ENCODE peak calls at places on chromosomes 7 and 10, in eight cellular contexts. One of them, this sample, is unnamed.
A peak's percentile ranks its signal among the peaks of the same experiment; 100 is the strongest.

GRCh38 chr10:72173267-72173634 is 42.6 kb upstream of the ANAPC16 start:
- DNase-seq in MV-4-11: peak; percentile 14
- DNase-seq in fibroblast of gingiva: no peak
- DNase-seq in thyroid gland: peak; percentile 11
- DNase-seq in HCT116: no peak
- DNase-seq in mucosa of descending colon: no peak
- DNase-seq in esophagus squamous epithelium: no peak
- DNase-seq in activated CD8-positive, alpha-beta memory T cell treated with anti-CD3 and anti-CD28 coated beads, Interleukin-2, amount 10 ng/mL, durations not matched to agents 7 days and 5 days: no peak
- DNase-seq in this sample: no peak

GRCh38 chr7:104328970-104329825 is 795 bp downstream of the LHFPL3 start:
- DNase-seq in MV-4-11: no peak
- DNase-seq in fibroblast of gingiva: no peak
- DNase-seq in thyroid gland: no peak
- DNase-seq in HCT116: no peak
- DNase-seq in mucosa of descending colon: peak; percentile 34
- DNase-seq in esophagus squamous epithelium: no peak
- DNase-seq in activated CD8-positive, alpha-beta memory T cell treated with anti-CD3 and anti-CD28 coated beads, Interleukin-2, amount 10 ng/mL, durations not matched to agents 7 days and 5 days: no peak
- DNase-seq in this sample: no peak

GRCh38 chr10:97361050-97361901 is 26.7 kb upstream of the FRAT2 start:
- DNase-seq in MV-4-11: no peak
- DNase-seq in fibroblast of gingiva: no peak
- DNase-seq in thyroid gland: no peak
- DNase-seq in HCT116: no peak
- DNase-seq in mucosa of descending colon: no peak
- DNase-seq in esophagus squamous epithelium: no peak
- DNase-seq in activated CD8-positive, alpha-beta memory T cell treated with anti-CD3 and anti-CD28 coated beads, Interleukin-2, amount 10 ng/mL, durations not matched to agents 7 days and 5 days: no peak
- DNase-seq in this sample: no peak

GRCh38 chr10:5685764-5686240 is 1.2 kb downstream of the TASOR2 start:
- DNase-seq in MV-4-11: no peak
- DNase-seq in fibroblast of gingiva: no peak
- DNase-seq in thyroid gland: no peak
- DNase-seq in HCT116: no peak
- DNase-seq in mucosa of descending colon: no peak
- DNase-seq in esophagus squamous epithelium: no peak
- DNase-seq in activated CD8-positive, alpha-beta memory T cell treated with anti-CD3 and anti-CD28 coated beads, Interleukin-2, amount 10 ng/mL, durations not matched to agents 7 days and 5 days: no peak
- DNase-seq in this sample: no peak

GRCh38 chr10:114320249-114321116 is 81.4 kb downstream of the VWA2 start:
- DNase-seq in MV-4-11: no peak
- DNase-seq in fibroblast of gingiva: no peak
- DNase-seq in thyroid gland: peak; percentile 93
- DNase-seq in HCT116: peak; percentile 100
- DNase-seq in mucosa of descending colon: no peak
- DNase-seq in esophagus squamous epithelium: no peak
- DNase-seq in activated CD8-positive, alpha-beta memory T cell treated with anti-CD3 and anti-CD28 coated beads, Interleukin-2, amount 10 ng/mL, durations not matched to agents 7 days and 5 days: no peak
- DNase-seq in this sample: no peak

GRCh38 chr7:45469103-45469502 is 105.1 kb upstream of the ADCY1 start:
- DNase-seq in MV-4-11: no peak
- DNase-seq in fibroblast of gingiva: no peak
- DNase-seq in thyroid gland: no peak
- DNase-seq in HCT116: no peak
- DNase-seq in mucosa of descending colon: no peak
- DNase-seq in esophagus squamous epithelium: no peak
- DNase-seq in activated CD8-positive, alpha-beta memory T cell treated with anti-CD3 and anti-CD28 coated beads, Interleukin-2, amount 10 ng/mL, durations not matched to agents 7 days and 5 days: no peak
- DNase-seq in this sample: no peak

GRCh38 chr10:78450807-78451485 is 417.3 kb downstream of the RPS24 start:
- DNase-seq in MV-4-11: no peak
- DNase-seq in fibroblast of gingiva: no peak
- DNase-seq in thyroid gland: no peak
- DNase-seq in HCT116: no peak
- DNase-seq in mucosa of descending colon: no peak
- DNase-seq in esophagus squamous epithelium: no peak
- DNase-seq in activated CD8-positive, alpha-beta memory T cell treated with anti-CD3 and anti-CD28 coated beads, Interleukin-2, amount 10 ng/mL, durations not matched to agents 7 days and 5 days: no peak
- DNase-seq in this sample: no peak

GRCh38 chr7:98254516-98254915 is 2.5 kb upstream of the TECPR1 start:
- DNase-seq in MV-4-11: no peak
- DNase-seq in fibroblast of gingiva: no peak
- DNase-seq in thyroid gland: no peak
- DNase-seq in HCT116: no peak
- DNase-seq in mucosa of descending colon: no peak
- DNase-seq in esophagus squamous epithelium: no peak
- DNase-seq in activated CD8-positive, alpha-beta memory T cell treated with anti-CD3 and anti-CD28 coated beads, Interleukin-2, amount 10 ng/mL, durations not matched to agents 7 days and 5 days: no peak
- DNase-seq in this sample: no peak

GRCh38 chr10:49143249-49143648 is 9.4 kb upstream of the FAM170B start:
- DNase-seq in MV-4-11: no peak
- DNase-seq in fibroblast of gingiva: no peak
- DNase-seq in thyroid gland: no peak
- DNase-seq in HCT116: no peak
- DNase-seq in mucosa of descending colon: no peak
- DNase-seq in esophagus squamous epithelium: no peak
- DNase-seq in activated CD8-positive, alpha-beta memory T cell treated with anti-CD3 and anti-CD28 coated beads, Interleukin-2, amount 10 ng/mL, durations not matched to agents 7 days and 5 days: peak; percentile 8
- DNase-seq in this sample: no peak

GRCh38 chr10:24307696-24308476 is 98.9 kb downstream of the KIAA1217 start:
- DNase-seq in MV-4-11: no peak
- DNase-seq in fibroblast of gingiva: no peak
- DNase-seq in thyroid gland: peak; percentile 70
- DNase-seq in HCT116: no peak
- DNase-seq in mucosa of descending colon: no peak
- DNase-seq in esophagus squamous epithelium: no peak
- DNase-seq in activated CD8-positive, alpha-beta memory T cell treated with anti-CD3 and anti-CD28 coated beads, Interleukin-2, amount 10 ng/mL, durations not matched to agents 7 days and 5 days: no peak
- DNase-seq in this sample: no peak

GRCh38 chr10:122419890-122420623 is 34.4 kb upstream of the ARMS2 start:
- DNase-seq in MV-4-11: no peak
- DNase-seq in fibroblast of gingiva: peak; percentile 81
- DNase-seq in thyroid gland: no peak
- DNase-seq in HCT116: no peak
- DNase-seq in mucosa of descending colon: no peak
- DNase-seq in esophagus squamous epithelium: no peak
- DNase-seq in activated CD8-positive, alpha-beta memory T cell treated with anti-CD3 and anti-CD28 coated beads, Interleukin-2, amount 10 ng/mL, durations not matched to agents 7 days and 5 days: no peak
- DNase-seq in this sample: no peak

GRCh38 chr7:105691029-105691691 is 109.9 kb upstream of the EFCAB10 start:
- DNase-seq in MV-4-11: peak; percentile 45
- DNase-seq in fibroblast of gingiva: peak; percentile 86
- DNase-seq in thyroid gland: peak; percentile 40
- DNase-seq in HCT116: no peak
- DNase-seq in mucosa of descending colon: no peak
- DNase-seq in esophagus squamous epithelium: no peak
- DNase-seq in activated CD8-positive, alpha-beta memory T cell treated with anti-CD3 and anti-CD28 coated beads, Interleukin-2, amount 10 ng/mL, durations not matched to agents 7 days and 5 days: peak; percentile 78
- DNase-seq in this sample: no peak

GRCh38 chr10:75971402-75972211 is 540.2 kb downstream of the LRMDA start:
- DNase-seq in MV-4-11: peak; percentile 83
- DNase-seq in fibroblast of gingiva: peak; percentile 79
- DNase-seq in thyroid gland: no peak
- DNase-seq in HCT116: no peak
- DNase-seq in mucosa of descending colon: no peak
- DNase-seq in esophagus squamous epithelium: no peak
- DNase-seq in activated CD8-positive, alpha-beta memory T cell treated with anti-CD3 and anti-CD28 coated beads, Interleukin-2, amount 10 ng/mL, durations not matched to agents 7 days and 5 days: no peak
- DNase-seq in this sample: peak; percentile 85

GRCh38 chr7:1858435-1859265 is 188.6 kb downstream of the ELFN1 start:
- DNase-seq in MV-4-11: no peak
- DNase-seq in fibroblast of gingiva: no peak
- DNase-seq in thyroid gland: no peak
- DNase-seq in HCT116: no peak
- DNase-seq in mucosa of descending colon: peak; percentile 36
- DNase-seq in esophagus squamous epithelium: no peak
- DNase-seq in activated CD8-positive, alpha-beta memory T cell treated with anti-CD3 and anti-CD28 coated beads, Interleukin-2, amount 10 ng/mL, durations not matched to agents 7 days and 5 days: no peak
- DNase-seq in this sample: no peak

GRCh38 chr7:138204285-138204988 is 128.2 kb downstream of the AKR1D1 start:
- DNase-seq in MV-4-11: no peak
- DNase-seq in fibroblast of gingiva: no peak
- DNase-seq in thyroid gland: no peak
- DNase-seq in HCT116: no peak
- DNase-seq in mucosa of descending colon: no peak
- DNase-seq in esophagus squamous epithelium: no peak
- DNase-seq in activated CD8-positive, alpha-beta memory T cell treated with anti-CD3 and anti-CD28 coated beads, Interleukin-2, amount 10 ng/mL, durations not matched to agents 7 days and 5 days: no peak
- DNase-seq in this sample: no peak

GRCh38 chr10:75679546-75679945 is 248.1 kb downstream of the LRMDA start:
- DNase-seq in MV-4-11: no peak
- DNase-seq in fibroblast of gingiva: peak; percentile 8
- DNase-seq in thyroid gland: no peak
- DNase-seq in HCT116: no peak
- DNase-seq in mucosa of descending colon: no peak
- DNase-seq in esophagus squamous epithelium: no peak
- DNase-seq in activated CD8-positive, alpha-beta memory T cell treated with anti-CD3 and anti-CD28 coated beads, Interleukin-2, amount 10 ng/mL, durations not matched to agents 7 days and 5 days: no peak
- DNase-seq in this sample: no peak

GRCh38 chr7:156255635-156256034 is 384.9 kb upstream of the RNF32 start:
- DNase-seq in MV-4-11: no peak
- DNase-seq in fibroblast of gingiva: no peak
- DNase-seq in thyroid gland: no peak
- DNase-seq in HCT116: no peak
- DNase-seq in mucosa of descending colon: no peak
- DNase-seq in esophagus squamous epithelium: no peak
- DNase-seq in activated CD8-positive, alpha-beta memory T cell treated with anti-CD3 and anti-CD28 coated beads, Interleukin-2, amount 10 ng/mL, durations not matched to agents 7 days and 5 days: no peak
- DNase-seq in this sample: no peak

GRCh38 chr10:1577371-1577770 is 160.0 kb downstream of the ADARB2 start:
- DNase-seq in MV-4-11: no peak
- DNase-seq in fibroblast of gingiva: no peak
- DNase-seq in thyroid gland: no peak
- DNase-seq in HCT116: no peak
- DNase-seq in mucosa of descending colon: no peak
- DNase-seq in esophagus squamous epithelium: no peak
- DNase-seq in activated CD8-positive, alpha-beta memory T cell treated with anti-CD3 and anti-CD28 coated beads, Interleukin-2, amount 10 ng/mL, durations not matched to agents 7 days and 5 days: no peak
- DNase-seq in this sample: no peak

GRCh38 chr7:150631866-150632864 is at the start of gene GIMAP6:
- DNase-seq in MV-4-11: peak; percentile 71
- DNase-seq in fibroblast of gingiva: no peak
- DNase-seq in thyroid gland: no peak
- DNase-seq in HCT116: no peak
- DNase-seq in mucosa of descending colon: no peak
- DNase-seq in esophagus squamous epithelium: no peak
- DNase-seq in activated CD8-positive, alpha-beta memory T cell treated with anti-CD3 and anti-CD28 coated beads, Interleukin-2, amount 10 ng/mL, durations not matched to agents 7 days and 5 days: peak; percentile 71
- DNase-seq in this sample: peak; percentile 22

GRCh38 chr10:28411648-28412047 is 108.8 kb upstream of the MPP7 start:
- DNase-seq in MV-4-11: no peak
- DNase-seq in fibroblast of gingiva: no peak
- DNase-seq in thyroid gland: no peak
- DNase-seq in HCT116: no peak
- DNase-seq in mucosa of descending colon: no peak
- DNase-seq in esophagus squamous epithelium: no peak
- DNase-seq in activated CD8-positive, alpha-beta memory T cell treated with anti-CD3 and anti-CD28 coated beads, Interleukin-2, amount 10 ng/mL, durations not matched to agents 7 days and 5 days: peak; percentile 60
- DNase-seq in this sample: no peak

GRCh38 chr10:74750848-74751274 is 75.5 kb upstream of the KAT6B start:
- DNase-seq in MV-4-11: no peak
- DNase-seq in fibroblast of gingiva: no peak
- DNase-seq in thyroid gland: no peak
- DNase-seq in HCT116: no peak
- DNase-seq in mucosa of descending colon: no peak
- DNase-seq in esophagus squamous epithelium: no peak
- DNase-seq in activated CD8-positive, alpha-beta memory T cell treated with anti-CD3 and anti-CD28 coated beads, Interleukin-2, amount 10 ng/mL, durations not matched to agents 7 days and 5 days: peak; percentile 45
- DNase-seq in this sample: no peak

GRCh38 chr7:107232568-107233090 is 63.8 kb downstream of the HBP1 start:
- DNase-seq in MV-4-11: peak; percentile 20
- DNase-seq in fibroblast of gingiva: peak; percentile 7
- DNase-seq in thyroid gland: no peak
- DNase-seq in HCT116: no peak
- DNase-seq in mucosa of descending colon: no peak
- DNase-seq in esophagus squamous epithelium: no peak
- DNase-seq in activated CD8-positive, alpha-beta memory T cell treated with anti-CD3 and anti-CD28 coated beads, Interleukin-2, amount 10 ng/mL, durations not matched to agents 7 days and 5 days: no peak
- DNase-seq in this sample: no peak

GRCh38 chr7:43735802-43736603 is 6.7 kb upstream of the COA1 start:
- DNase-seq in MV-4-11: peak; percentile 64
- DNase-seq in fibroblast of gingiva: no peak
- DNase-seq in thyroid gland: no peak
- DNase-seq in HCT116: no peak
- DNase-seq in mucosa of descending colon: no peak
- DNase-seq in esophagus squamous epithelium: no peak
- DNase-seq in activated CD8-positive, alpha-beta memory T cell treated with anti-CD3 and anti-CD28 coated beads, Interleukin-2, amount 10 ng/mL, durations not matched to agents 7 days and 5 days: no peak
- DNase-seq in this sample: peak; percentile 64

GRCh38 chr7:116857052-116857451 is 5.3 kb upstream of the CAPZA2 start:
- DNase-seq in MV-4-11: no peak
- DNase-seq in fibroblast of gingiva: no peak
- DNase-seq in thyroid gland: no peak
- DNase-seq in HCT116: no peak
- DNase-seq in mucosa of descending colon: no peak
- DNase-seq in esophagus squamous epithelium: no peak
- DNase-seq in activated CD8-positive, alpha-beta memory T cell treated with anti-CD3 and anti-CD28 coated beads, Interleukin-2, amount 10 ng/mL, durations not matched to agents 7 days and 5 days: no peak
- DNase-seq in this sample: no peak

GRCh38 chr7:79008786-79009185 is 444.7 kb downstream of the MAGI2 start:
- DNase-seq in MV-4-11: no peak
- DNase-seq in fibroblast of gingiva: no peak
- DNase-seq in thyroid gland: no peak
- DNase-seq in HCT116: no peak
- DNase-seq in mucosa of descending colon: no peak
- DNase-seq in esophagus squamous epithelium: no peak
- DNase-seq in activated CD8-positive, alpha-beta memory T cell treated with anti-CD3 and anti-CD28 coated beads, Interleukin-2, amount 10 ng/mL, durations not matched to agents 7 days and 5 days: no peak
- DNase-seq in this sample: no peak

GRCh38 chr7:22866965-22867364 is 44.3 kb upstream of the TOMM7 start:
- DNase-seq in MV-4-11: no peak
- DNase-seq in fibroblast of gingiva: peak; percentile 82
- DNase-seq in thyroid gland: no peak
- DNase-seq in HCT116: no peak
- DNase-seq in mucosa of descending colon: no peak
- DNase-seq in esophagus squamous epithelium: no peak
- DNase-seq in activated CD8-positive, alpha-beta memory T cell treated with anti-CD3 and anti-CD28 coated beads, Interleukin-2, amount 10 ng/mL, durations not matched to agents 7 days and 5 days: no peak
- DNase-seq in this sample: no peak

GRCh38 chr10:113681533-113682470 is 2.1 kb downstream of the CASP7 start:
- DNase-seq in MV-4-11: peak; percentile 66
- DNase-seq in fibroblast of gingiva: no peak
- DNase-seq in thyroid gland: no peak
- DNase-seq in HCT116: no peak
- DNase-seq in mucosa of descending colon: no peak
- DNase-seq in esophagus squamous epithelium: no peak
- DNase-seq in activated CD8-positive, alpha-beta memory T cell treated with anti-CD3 and anti-CD28 coated beads, Interleukin-2, amount 10 ng/mL, durations not matched to agents 7 days and 5 days: peak; percentile 74
- DNase-seq in this sample: no peak

GRCh38 chr10:80156216-80156615 is 23.7 kb downstream of the PLAC9 start:
- DNase-seq in MV-4-11: no peak
- DNase-seq in fibroblast of gingiva: peak; percentile 68
- DNase-seq in thyroid gland: no peak
- DNase-seq in HCT116: no peak
- DNase-seq in mucosa of descending colon: no peak
- DNase-seq in esophagus squamous epithelium: no peak
- DNase-seq in activated CD8-positive, alpha-beta memory T cell treated with anti-CD3 and anti-CD28 coated beads, Interleukin-2, amount 10 ng/mL, durations not matched to agents 7 days and 5 days: no peak
- DNase-seq in this sample: no peak

GRCh38 chr7:47651355-47652317 is 69.7 kb upstream of the TNS3 start:
- DNase-seq in MV-4-11: no peak
- DNase-seq in fibroblast of gingiva: peak; percentile 99
- DNase-seq in thyroid gland: no peak
- DNase-seq in HCT116: no peak
- DNase-seq in mucosa of descending colon: no peak
- DNase-seq in esophagus squamous epithelium: no peak
- DNase-seq in activated CD8-positive, alpha-beta memory T cell treated with anti-CD3 and anti-CD28 coated beads, Interleukin-2, amount 10 ng/mL, durations not matched to agents 7 days and 5 days: no peak
- DNase-seq in this sample: no peak

GRCh38 chr7:66078067-66078466 is 2.4 kb downstream of the ASL start:
- DNase-seq in MV-4-11: no peak
- DNase-seq in fibroblast of gingiva: no peak
- DNase-seq in thyroid gland: no peak
- DNase-seq in HCT116: no peak
- DNase-seq in mucosa of descending colon: peak; percentile 46
- DNase-seq in esophagus squamous epithelium: no peak
- DNase-seq in activated CD8-positive, alpha-beta memory T cell treated with anti-CD3 and anti-CD28 coated beads, Interleukin-2, amount 10 ng/mL, durations not matched to agents 7 days and 5 days: no peak
- DNase-seq in this sample: no peak

This sample was measured in GF-D8.